ENCODE peak calls at places on chromosomes 3 and 15, in five cellular contexts. M, Q, W, K and T are unnamed samples.

GRCh38 chr3:196868297-196868661 is 559 bp downstream of the SENP5 start:
- DNase-seq in M (peak), Q (no peak), W (peak), K (no peak), T (no peak)

GRCh38 chr15:41989573-41990242 is 17.4 kb upstream of the EHD4 start:
- DNase-seq in M (peak), Q (peak), W (peak), K (peak), T (peak)

GRCh38 chr15:75673426-75674247 is 25.9 kb downstream of the SNX33 start:
- DNase-seq in M (peak), Q (peak), W (no peak), K (peak), T (peak)

GRCh38 chr15:100291106-100291505 is 50.7 kb downstream of the ADAMTS17 start:
- DNase-seq in M (no peak), Q (peak), W (no peak), K (no peak), T (peak)

GRCh38 chr3:154294016-154294415 is 30.3 kb downstream of the DHX36 start:
- DNase-seq in M (no peak), Q (no peak), W (no peak), K (no peak), T (no peak)

GRCh38 chr15:74428970-74429783 is 4.6 kb downstream of the SEMA7A start:
- DNase-seq in M (no peak), Q (no peak), W (no peak), K (no peak), T (no peak)

GRCh38 chr3:120144267-120144666 is 50.0 kb upstream of the GSK3B start:
- DNase-seq in M (peak), Q (peak), W (peak), K (no peak), T (peak)

GRCh38 chr3:188362405-188362831 is 208.5 kb downstream of the LPP start:
- DNase-seq in M (peak), Q (peak), W (peak), K (no peak), T (peak)

GRCh38 chr15:70269331-70269911 is 171.7 kb upstream of the TLE3 start:
- DNase-seq in M (no peak), Q (no peak), W (no peak), K (no peak), T (no peak)

GRCh38 chr3:58116985-58117384 is 93.8 kb downstream of the DNASE1L3 start:
- DNase-seq in M (no peak), Q (no peak), W (no peak), K (no peak), T (no peak)
- TF ChIP-seq CTCF in M (no peak), Q (no peak), W (no peak), K (no peak), T (no peak)

GRCh38 chr3:11062704-11063103 is 70.2 kb downstream of the SLC6A1 start:
- DNase-seq in M (no peak), Q (no peak), W (no peak), K (no peak), T (no peak)

GRCh38 chr3:11057655-11058054 is 65.1 kb downstream of the SLC6A1 start:
- DNase-seq in M (no peak), Q (no peak), W (no peak), K (no peak), T (no peak)

GRCh38 chr3:11059090-11059798 is 66.7 kb downstream of the SLC6A1 start:
- DNase-seq in M (peak), Q (peak), W (peak), K (peak), T (peak)

GRCh38 chr3:11060500-11061251 is 68.1 kb downstream of the SLC6A1 start:
- DNase-seq in M (peak), Q (peak), W (peak), K (peak), T (peak)

GRCh38 chr3:11059799-11060115 is 67.2 kb downstream of the SLC6A1 start:
- DNase-seq in M (no peak), Q (no peak), W (no peak), K (no peak), T (no peak)
- TF ChIP-seq CTCF in M (no peak), Q (no peak), W (no peak), K (no peak), T (peak)

GRCh38 chr3:147405552-147406254 is 640 bp downstream of the ZIC4 start:
- DNase-seq in M (no peak), Q (no peak), W (no peak), K (no peak), T (no peak)
- TF ChIP-seq CTCF in M (no peak), Q (no peak), W (no peak), K (no peak), T (no peak)

DNA sequence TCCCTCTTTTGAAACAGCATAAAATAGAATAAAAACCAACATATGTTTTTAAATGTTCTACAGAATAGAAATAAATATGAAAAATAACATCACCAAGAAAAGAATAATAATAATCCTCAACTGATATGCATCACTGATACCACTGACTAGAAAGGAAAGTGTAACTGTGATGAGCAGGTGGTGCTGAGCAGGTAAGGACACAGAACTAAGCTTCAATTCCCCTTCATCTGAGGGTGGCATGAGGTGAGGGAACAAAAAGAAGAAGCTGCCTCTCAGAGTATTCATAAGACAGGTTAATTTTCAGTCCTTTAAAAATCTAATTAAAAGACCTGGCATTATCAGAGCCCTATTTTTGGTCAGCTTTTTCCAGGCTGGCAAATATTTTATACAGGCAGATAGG is 216.3 kb downstream of the PLCH1 start:
- DNase-seq in M (no peak), Q (no peak), W (no peak), K (no peak), T (no peak)
- TF ChIP-seq CTCF in M (no peak), Q (no peak), W (no peak), K (no peak), T (no peak)

DNA sequence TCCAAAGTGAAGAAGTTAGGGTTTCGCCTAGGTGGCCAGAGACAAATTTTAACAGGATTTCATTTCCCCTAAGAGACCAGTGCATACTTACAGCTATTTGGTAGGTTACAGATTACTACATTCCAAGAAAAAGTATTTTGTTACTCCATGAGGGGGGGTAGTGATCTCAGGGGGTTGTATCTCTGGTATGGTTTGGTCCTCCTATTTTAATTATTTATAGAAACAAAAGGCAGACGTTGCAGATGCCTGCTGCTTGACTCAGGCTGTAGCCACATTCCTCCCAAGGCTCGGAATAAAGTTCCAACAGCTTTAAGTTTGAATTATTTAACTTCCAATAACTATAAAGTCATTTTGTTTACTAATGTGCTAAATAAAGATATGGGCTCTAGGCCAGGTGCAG is 1.3 kb upstream of the TRIM59 start:
- DNase-seq in M (peak), Q (peak), W (no peak), K (no peak), T (peak)
- TF ChIP-seq CTCF in M (peak), Q (no peak), W (no peak), K (no peak), T (peak)